ENCODE peak calls at places on chromosome 2, in four cellular contexts. D is K562, U is H1, G is GM12878. B is an unnamed sample.

GRCh38 chr2:64860321-64860751 is 128.9 kb upstream of the SLC1A4 start:
- DNase-seq in U (no peak), D (no peak), G (no peak), B (no peak)

GRCh38 chr2:43220982-43221659 is 5.3 kb downstream of the ZFP36L2 start:
- DNase-seq in G (no peak), D (peak), U (peak), B (peak)

GRCh38 chr2:104599802-104600510 is 254.0 kb upstream of the POU3F3 start:
- DNase-seq in U (no peak), G (no peak), D (no peak), B (no peak)

GRCh38 chr2:196427996-196428634 is 211.4 kb upstream of the CCDC150 start:
- DNase-seq in D (no peak), G (no peak), U (no peak), B (no peak)

GRCh38 chr2:74374509-74375205 is 5.5 kb downstream of the DCTN1 start:
- DNase-seq in U (peak), G (no peak), D (peak), B (peak)

GRCh38 chr2:201969938-201970785 is 63.5 kb upstream of the FZD7 start:
- DNase-seq in D (no peak), U (no peak), G (no peak), B (peak)

GRCh38 chr2:215796160-215796559 is 217.2 kb downstream of the MREG start:
- DNase-seq in U (no peak), D (no peak), G (no peak), B (peak)

GRCh38 chr2:20071397-20072383 is 20.3 kb upstream of the LAPTM4A start:
- DNase-seq in G (no peak), D (no peak), U (peak), B (peak)

GRCh38 chr2:226137201-226137811 is 662.3 kb downstream of the IRS1 start:
- DNase-seq in U (no peak), D (no peak), G (no peak), B (peak)

GRCh38 chr2:8480936-8481335 is 200.9 kb upstream of the ID2 start:
- DNase-seq in D (no peak), U (no peak), G (no peak), B (no peak)

GRCh38 chr2:172791953-172792352 is 56.3 kb downstream of the RAPGEF4 start:
- DNase-seq in G (no peak), D (no peak), U (no peak), B (no peak)

GRCh38 chr2:149329068-149329467 is 1.3 kb upstream of the LYPD6 start:
- DNase-seq in U (peak), D (no peak), G (no peak), B (no peak)

GRCh38 chr2:206457188-206457634 is 13.9 kb downstream of the ADAM23 start:
- DNase-seq in U (no peak), G (peak), D (no peak), B (no peak)
- TF ChIP-seq CHD1 in U (no peak), G (no peak), D (no peak), B (no peak)

DNA sequence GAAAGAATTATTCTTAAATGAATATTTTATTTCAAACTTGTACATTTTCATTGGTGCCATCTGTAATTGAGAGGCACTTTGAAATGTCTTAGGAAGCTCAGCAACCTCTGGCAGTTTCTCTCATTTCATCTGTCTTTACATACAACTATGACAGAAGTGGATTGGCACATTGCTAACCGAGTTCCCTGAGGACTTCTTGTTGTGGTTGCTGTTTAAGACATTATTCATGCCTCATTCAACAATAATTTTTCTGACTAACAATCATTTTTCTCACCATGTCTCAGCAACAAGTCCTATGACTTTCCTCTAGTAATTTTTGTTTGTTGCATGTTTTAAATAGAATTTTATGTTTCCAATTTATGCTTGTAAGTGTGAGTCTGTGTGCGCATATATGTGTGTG is 284.0 kb upstream of the CWC22 start:
- DNase-seq in U (no peak), G (no peak), D (no peak), B (peak)
- TF ChIP-seq CHD1 in U (no peak), G (no peak), D (no peak), B (no peak)

GRCh38 chr2:48545244-48545643 is 15.3 kb downstream of the STON1 start:
- DNase-seq in G (no peak), U (no peak), D (peak), B (no peak)
- TF ChIP-seq CHD1 in G (no peak), U (no peak), D (no peak), B (no peak)

GRCh38 chr2:24514820-24515219 is 23.8 kb downstream of the NCOA1 start:
- DNase-seq in U (no peak), G (no peak), D (no peak), B (no peak)

GRCh38 chr2:24515335-24515734 is 24.3 kb downstream of the NCOA1 start:
- DNase-seq in G (no peak), D (no peak), U (no peak), B (no peak)

GRCh38 chr2:24520175-24520574 is 29.1 kb downstream of the NCOA1 start:
- DNase-seq in D (no peak), G (no peak), U (no peak), B (no peak)

GRCh38 chr2:24515841-24516240 is 24.8 kb downstream of the NCOA1 start:
- DNase-seq in U (no peak), G (no peak), D (no peak), B (no peak)

DNA sequence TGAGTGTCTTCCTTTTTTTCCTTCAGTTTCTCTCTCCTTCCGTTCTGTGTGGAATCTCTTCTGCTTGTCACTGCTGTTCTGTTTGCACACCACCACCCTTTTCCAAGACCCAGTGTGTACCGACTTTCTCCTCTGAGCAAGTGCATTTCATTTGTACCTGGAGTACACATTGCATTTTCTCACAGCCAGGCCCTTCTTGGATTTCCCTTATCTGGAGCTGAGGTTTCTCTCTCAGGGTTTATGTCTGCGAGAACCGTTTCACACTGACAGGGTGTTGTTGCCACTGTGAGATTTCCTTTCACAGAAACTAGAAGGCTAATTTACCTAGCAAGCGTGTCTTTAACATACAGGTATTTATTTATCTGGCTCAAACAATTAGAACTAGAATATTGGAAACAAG is 26.2 kb downstream of the NCOA1 start:
- DNase-seq in G (no peak), D (no peak), U (no peak), B (no peak)
- TF ChIP-seq CHD1 in G (no peak), D (no peak), U (no peak), B (no peak)

GRCh38 chr2:157193461-157193860 is 64.0 kb upstream of the GALNT5 start:
- DNase-seq in G (no peak), U (no peak), D (no peak), B (no peak)

GRCh38 chr2:157196956-157197355 is 60.5 kb upstream of the GALNT5 start:
- DNase-seq in U (no peak), D (no peak), G (no peak), B (no peak)

GRCh38 chr2:157194844-157195243 is 62.7 kb upstream of the GALNT5 start:
- DNase-seq in D (no peak), G (no peak), U (no peak), B (no peak)

GRCh38 chr2:157192445-157193423 is 64.8 kb upstream of the GALNT5 start:
- DNase-seq in G (no peak), D (no peak), U (no peak), B (no peak)

GRCh38 chr2:157194097-157194688 is 63.3 kb upstream of the GALNT5 start:
- DNase-seq in G (no peak), U (no peak), D (peak), B (peak)
- TF ChIP-seq CHD1 in G (no peak), U (no peak), D (no peak), B (no peak)

DNA sequence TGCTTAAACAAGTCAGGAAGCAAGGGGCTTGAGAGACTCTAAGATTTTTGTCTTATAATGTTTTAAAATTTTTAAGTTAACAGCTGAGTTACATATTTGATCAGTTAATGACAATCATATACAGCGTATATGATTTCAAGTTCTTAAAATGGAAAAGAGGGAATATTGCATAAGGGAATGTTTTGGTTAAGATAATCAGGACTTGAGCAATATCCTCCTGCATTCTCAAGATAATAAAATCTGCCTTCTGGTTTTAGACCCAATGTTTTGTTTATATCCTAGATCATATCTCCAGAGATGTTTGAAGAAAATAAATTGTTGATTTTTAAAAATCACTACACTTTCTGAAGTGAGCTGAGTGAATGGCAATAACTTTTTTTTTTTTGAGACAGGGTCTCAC is 13.3 kb upstream of the DYNC1I2 start:
- DNase-seq in U (no peak), G (no peak), D (no peak), B (peak)
- TF ChIP-seq CHD1 in U (no peak), G (no peak), D (no peak), B (no peak)

GRCh38 chr2:176876493-176877103 is 336.0 kb upstream of the HNRNPA3 start:
- DNase-seq in U (no peak), D (no peak), G (no peak), B (no peak)

DNA sequence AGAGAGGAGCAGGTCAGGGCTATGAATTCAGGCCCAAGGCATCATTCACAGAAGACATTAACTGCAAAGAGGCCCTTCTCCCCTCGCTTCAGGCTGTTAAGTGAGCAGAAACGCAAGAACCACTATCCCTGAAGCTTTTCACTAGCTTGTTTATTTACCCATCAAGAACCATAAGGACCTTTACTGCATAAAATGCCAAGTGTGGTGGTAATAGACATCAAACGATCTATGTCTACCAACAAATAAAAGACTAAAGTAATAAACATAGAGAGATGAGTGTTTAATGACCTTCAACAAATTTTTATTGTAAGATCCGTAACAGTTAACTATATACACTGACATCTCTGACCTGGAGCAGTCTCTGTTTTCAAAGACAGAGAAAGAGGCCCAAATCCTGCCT is 333.0 kb upstream of the HNRNPA3 start:
- DNase-seq in D (no peak), G (no peak), U (no peak), B (no peak)
- TF ChIP-seq CHD1 in D (no peak), G (no peak), U (no peak), B (no peak)

B was measured in IMR-90.